ENCODE peak calls at places on chromosomes 6 and 20, in six cellular contexts. One of them, this sample, is unnamed.

GRCh38 chr6:28565823-28566526 is 40.3 kb downstream of the GPX5 start:
- DNase-seq in tibial nerve: no peak
- DNase-seq in ovary: no peak
- DNase-seq in A549: peak
- DNase-seq in stomach: no peak
- DNase-seq in transverse colon: no peak
- DNase-seq in this sample: no peak

GRCh38 chr20:434221-434620 is 26.1 kb downstream of the RBCK1 start:
- DNase-seq in tibial nerve: no peak
- DNase-seq in ovary: no peak
- DNase-seq in A549: no peak
- DNase-seq in stomach: no peak
- DNase-seq in transverse colon: no peak
- DNase-seq in this sample: no peak

GRCh38 chr6:109693128-109693527 is 2.0 kb downstream of the FIG4 start:
- DNase-seq in tibial nerve: no peak
- DNase-seq in ovary: no peak
- DNase-seq in A549: no peak
- DNase-seq in stomach: no peak
- DNase-seq in transverse colon: no peak
- DNase-seq in this sample: no peak

GRCh38 chr20:408843-409696 is 971 bp downstream of the RBCK1 start:
- DNase-seq in tibial nerve: no peak
- DNase-seq in ovary: no peak
- DNase-seq in A549: no peak
- DNase-seq in stomach: no peak
- DNase-seq in transverse colon: no peak
- DNase-seq in this sample: no peak

GRCh38 chr20:35637266-35637665 is 21.6 kb downstream of the SPAG4 start:
- DNase-seq in tibial nerve: no peak
- DNase-seq in ovary: no peak
- DNase-seq in A549: no peak
- DNase-seq in stomach: no peak
- DNase-seq in transverse colon: no peak
- DNase-seq in this sample: no peak

GRCh38 chr20:11159728-11160127 is 485.9 kb upstream of the JAG1 start:
- DNase-seq in tibial nerve: no peak
- DNase-seq in ovary: no peak
- DNase-seq in A549: no peak
- DNase-seq in stomach: no peak
- DNase-seq in transverse colon: peak
- DNase-seq in this sample: no peak

GRCh38 chr6:158474961-158475343 is 84.9 kb upstream of the TMEM181 start:
- DNase-seq in tibial nerve: no peak
- DNase-seq in ovary: no peak
- DNase-seq in A549: peak
- DNase-seq in stomach: peak
- DNase-seq in transverse colon: no peak
- DNase-seq in this sample: no peak

GRCh38 chr6:137823826-137824501 is 43.1 kb upstream of the TNFAIP3 start:
- DNase-seq in tibial nerve: peak
- DNase-seq in ovary: peak
- DNase-seq in A549: peak
- DNase-seq in stomach: peak
- DNase-seq in transverse colon: peak
- DNase-seq in this sample: peak

GRCh38 chr6:98292812-98293211 is 541.6 kb upstream of the POU3F2 start:
- DNase-seq in tibial nerve: no peak
- DNase-seq in ovary: no peak
- DNase-seq in A549: no peak
- DNase-seq in stomach: no peak
- DNase-seq in transverse colon: no peak
- DNase-seq in this sample: no peak

GRCh38 chr20:23132930-23133559 is 46.9 kb upstream of the CD93 start:
- DNase-seq in tibial nerve: no peak
- DNase-seq in ovary: no peak
- DNase-seq in A549: no peak
- DNase-seq in stomach: no peak
- DNase-seq in transverse colon: no peak
- DNase-seq in this sample: peak

GRCh38 chr6:106098383-106099234 is 12.5 kb downstream of the PRDM1 start:
- DNase-seq in tibial nerve: no peak
- DNase-seq in ovary: no peak
- DNase-seq in A549: peak
- DNase-seq in stomach: peak
- DNase-seq in transverse colon: peak
- DNase-seq in this sample: no peak

GRCh38 chr20:20603339-20603990 is 109.0 kb downstream of the RALGAPA2 start:
- DNase-seq in tibial nerve: no peak
- DNase-seq in ovary: no peak
- DNase-seq in A549: no peak
- DNase-seq in stomach: no peak
- DNase-seq in transverse colon: no peak
- DNase-seq in this sample: peak

GRCh38 chr6:90765895-90766294 is 179.0 kb upstream of the MAP3K7 start:
- DNase-seq in tibial nerve: no peak
- DNase-seq in ovary: no peak
- DNase-seq in A549: no peak
- DNase-seq in stomach: no peak
- DNase-seq in transverse colon: no peak
- DNase-seq in this sample: no peak

GRCh38 chr6:2275892-2276242 is 30.5 kb upstream of the GMDS start:
- DNase-seq in tibial nerve: no peak
- DNase-seq in ovary: no peak
- DNase-seq in A549: no peak
- DNase-seq in stomach: no peak
- DNase-seq in transverse colon: no peak
- DNase-seq in this sample: no peak

GRCh38 chr6:170436209-170436809 is 116.8 kb downstream of the PSMB1 start:
- DNase-seq in tibial nerve: no peak
- DNase-seq in ovary: no peak
- DNase-seq in A549: no peak
- DNase-seq in stomach: no peak
- DNase-seq in transverse colon: no peak
- DNase-seq in this sample: no peak

GRCh38 chr6:170368544-170368943 is 62.0 kb downstream of the FAM120B start:
- DNase-seq in tibial nerve: no peak
- DNase-seq in ovary: no peak
- DNase-seq in A549: no peak
- DNase-seq in stomach: no peak
- DNase-seq in transverse colon: no peak
- DNase-seq in this sample: no peak

GRCh38 chr6:81753709-81754678 is 1.5 kb upstream of the TENT5A start:
- DNase-seq in tibial nerve: peak
- DNase-seq in ovary: peak
- DNase-seq in A549: peak
- DNase-seq in stomach: peak
- DNase-seq in transverse colon: peak
- DNase-seq in this sample: peak

GRCh38 chr20:57434390-57434700 is 43.1 kb downstream of the RBM38 start:
- DNase-seq in tibial nerve: no peak
- DNase-seq in ovary: no peak
- DNase-seq in A549: no peak
- DNase-seq in stomach: no peak
- DNase-seq in transverse colon: no peak
- DNase-seq in this sample: no peak

GRCh38 chr20:57431539-57431835 is 40.3 kb downstream of the RBM38 start:
- DNase-seq in tibial nerve: no peak
- DNase-seq in ovary: no peak
- DNase-seq in A549: no peak
- DNase-seq in stomach: no peak
- DNase-seq in transverse colon: no peak
- DNase-seq in this sample: no peak

GRCh38 chr20:57432480-57432873 is 41.3 kb downstream of the RBM38 start:
- DNase-seq in tibial nerve: no peak
- DNase-seq in ovary: no peak
- DNase-seq in A549: no peak
- DNase-seq in stomach: no peak
- DNase-seq in transverse colon: no peak
- DNase-seq in this sample: no peak

GRCh38 chr20:57433658-57434389 is 42.6 kb downstream of the RBM38 start:
- DNase-seq in tibial nerve: no peak
- DNase-seq in ovary: peak
- DNase-seq in A549: no peak
- DNase-seq in stomach: no peak
- DNase-seq in transverse colon: no peak
- DNase-seq in this sample: no peak

DNA sequence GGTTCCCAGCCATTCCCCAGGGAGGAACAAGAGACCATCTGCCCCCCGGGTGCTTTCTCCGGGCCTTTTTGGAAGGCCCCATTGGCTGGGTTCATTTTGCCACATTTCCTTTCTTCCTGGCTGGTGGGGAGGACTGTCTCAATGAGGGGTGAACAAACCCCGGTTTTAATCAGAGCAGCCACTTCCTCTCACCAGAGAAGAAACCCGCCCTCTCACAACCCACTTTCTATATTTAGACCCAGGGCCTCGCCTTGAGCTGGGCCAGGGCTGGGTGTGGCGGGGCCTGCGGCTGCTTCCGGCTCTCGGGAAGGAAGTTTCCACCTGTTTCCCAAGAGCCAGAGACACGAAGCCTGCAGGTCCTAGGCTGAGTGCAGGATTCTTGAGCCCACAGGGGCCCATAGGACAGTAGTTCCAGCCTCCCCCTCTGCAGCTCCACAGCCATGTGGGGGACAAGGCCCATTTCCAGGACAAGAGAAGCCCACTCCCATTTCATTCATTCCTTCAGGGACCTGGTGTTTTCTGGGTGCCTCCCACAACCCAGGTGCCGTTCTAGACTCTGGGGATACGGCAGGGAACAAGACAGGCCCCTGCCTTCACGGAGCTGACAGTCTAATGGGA is 41.8 kb downstream of the RBM38 start:
- DNase-seq in tibial nerve: no peak
- DNase-seq in ovary: peak
- DNase-seq in A549: peak
- DNase-seq in stomach: peak
- DNase-seq in transverse colon: peak
- DNase-seq in this sample: peak
- TF ChIP-seq EP300 in tibial nerve: no peak
- TF ChIP-seq EP300 in ovary: no peak
- TF ChIP-seq EP300 in A549: no peak
- TF ChIP-seq EP300 in stomach: no peak
- TF ChIP-seq EP300 in transverse colon: no peak
- TF ChIP-seq EP300 in this sample: no peak

DNA sequence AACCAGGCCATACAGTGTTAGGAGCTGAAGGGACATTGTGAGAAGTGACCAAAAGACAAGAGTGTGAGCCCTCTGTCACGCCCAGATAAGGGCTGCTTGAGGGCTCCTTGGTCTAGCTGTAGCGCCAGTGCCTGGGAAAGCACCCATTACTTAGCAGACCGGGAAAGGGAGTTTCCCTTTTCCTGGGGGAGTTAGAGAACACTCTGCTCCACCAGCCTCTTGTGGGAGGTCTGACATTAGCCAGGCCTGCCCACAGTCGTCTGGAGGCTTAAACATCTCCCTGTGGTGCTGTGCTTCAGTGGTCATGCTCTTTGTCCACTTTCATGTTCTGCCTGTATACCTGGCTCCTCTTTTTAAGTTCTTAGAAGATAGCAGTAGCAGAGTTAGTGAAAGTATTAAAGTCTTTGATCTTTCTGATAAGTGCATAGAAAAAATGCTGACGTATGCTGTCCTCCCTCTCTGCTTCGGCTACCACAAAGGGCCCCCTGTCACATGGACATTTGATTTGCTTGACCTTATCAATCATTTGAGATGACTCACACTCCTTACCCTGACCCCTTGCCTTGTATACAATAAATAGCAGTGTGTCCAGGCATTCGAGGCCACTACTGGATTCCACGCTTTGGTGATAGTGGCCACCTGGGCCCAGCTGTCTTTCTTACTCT is 201.5 kb upstream of the ECI2 start:
- DNase-seq in tibial nerve: no peak
- DNase-seq in ovary: no peak
- DNase-seq in A549: no peak
- DNase-seq in stomach: no peak
- DNase-seq in transverse colon: no peak
- DNase-seq in this sample: no peak
- TF ChIP-seq EP300 in tibial nerve: no peak
- TF ChIP-seq EP300 in ovary: no peak
- TF ChIP-seq EP300 in A549: no peak
- TF ChIP-seq EP300 in stomach: no peak
- TF ChIP-seq EP300 in transverse colon: no peak
- TF ChIP-seq EP300 in this sample: no peak

GRCh38 chr6:44660561-44661220 is 273.2 kb downstream of the CDC5L start:
- DNase-seq in tibial nerve: no peak
- DNase-seq in ovary: no peak
- DNase-seq in A549: no peak
- DNase-seq in stomach: no peak
- DNase-seq in transverse colon: no peak
- DNase-seq in this sample: no peak

GRCh38 chr6:44661631-44662030 is 274.1 kb downstream of the CDC5L start:
- DNase-seq in tibial nerve: no peak
- DNase-seq in ovary: no peak
- DNase-seq in A549: no peak
- DNase-seq in stomach: no peak
- DNase-seq in transverse colon: no peak
- DNase-seq in this sample: no peak

GRCh38 chr6:44661221-44661609 is 273.7 kb downstream of the CDC5L start:
- DNase-seq in tibial nerve: no peak
- DNase-seq in ovary: no peak
- DNase-seq in A549: no peak
- DNase-seq in stomach: no peak
- DNase-seq in transverse colon: no peak
- DNase-seq in this sample: no peak

GRCh38 chr6:44663860-44664584 is 276.5 kb downstream of the CDC5L start:
- DNase-seq in tibial nerve: no peak
- DNase-seq in ovary: no peak
- DNase-seq in A549: no peak
- DNase-seq in stomach: no peak
- DNase-seq in transverse colon: no peak
- DNase-seq in this sample: no peak

DNA sequence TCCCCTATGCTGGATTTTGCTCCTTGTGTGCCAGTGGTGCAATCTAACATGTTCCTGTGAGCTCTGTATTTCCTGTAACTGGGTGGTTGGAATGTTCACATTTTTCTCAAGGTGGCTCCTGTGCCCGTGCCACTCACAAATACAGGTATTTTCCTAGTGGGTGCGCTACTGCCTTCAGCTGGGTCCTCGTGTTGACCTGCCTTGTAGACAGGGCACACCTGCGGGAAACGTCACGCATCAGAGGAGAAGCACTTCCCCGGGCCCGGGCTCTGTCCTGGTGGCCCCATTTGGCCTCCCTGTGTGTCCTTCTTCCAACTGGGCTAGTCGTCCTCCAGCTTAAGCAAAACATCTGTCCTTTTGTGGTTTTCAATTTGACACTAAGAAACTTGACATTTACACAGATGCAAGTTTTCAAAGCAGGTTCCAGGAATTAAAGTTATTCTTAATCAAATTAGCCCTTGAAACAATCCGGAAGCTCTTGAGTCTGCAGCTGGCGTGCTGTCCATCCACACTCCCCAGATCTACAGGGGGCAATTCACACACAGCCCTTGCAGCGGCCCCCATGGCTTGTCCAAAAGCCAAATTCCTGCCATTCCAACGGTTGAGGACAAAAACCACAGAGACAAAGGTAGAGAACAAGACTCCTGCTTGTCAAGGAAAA is 275.1 kb downstream of the CDC5L start:
- DNase-seq in tibial nerve: no peak
- DNase-seq in ovary: no peak
- DNase-seq in A549: no peak
- DNase-seq in stomach: no peak
- DNase-seq in transverse colon: peak
- DNase-seq in this sample: peak
- TF ChIP-seq EP300 in tibial nerve: no peak
- TF ChIP-seq EP300 in ovary: no peak
- TF ChIP-seq EP300 in A549: no peak
- TF ChIP-seq EP300 in stomach: no peak
- TF ChIP-seq EP300 in transverse colon: no peak
- TF ChIP-seq EP300 in this sample: no peak

GRCh38 chr6:23874985-23875384 is 251.0 kb upstream of the NRSN1 start:
- DNase-seq in tibial nerve: no peak
- DNase-seq in ovary: no peak
- DNase-seq in A549: no peak
- DNase-seq in stomach: no peak
- DNase-seq in transverse colon: no peak
- DNase-seq in this sample: no peak
- TF ChIP-seq EP300 in tibial nerve: no peak
- TF ChIP-seq EP300 in ovary: no peak
- TF ChIP-seq EP300 in A549: no peak
- TF ChIP-seq EP300 in stomach: no peak
- TF ChIP-seq EP300 in transverse colon: no peak
- TF ChIP-seq EP300 in this sample: no peak